ENCODE peak calls at places on chromosome 1, in eight cellular contexts. B, R, K, M, Z, A, X and L are unnamed samples.

GRCh38 chr1:31703431-31704260 is at the start of gene COL16A1:
- DNase-seq in X (peak; percentile 35), R (no peak), K (peak; percentile 82), A (no peak), M (peak; percentile 39), B (no peak), Z (peak; percentile 50), L (peak; percentile 86)

GRCh38 chr1:155976062-155976912 is 2.1 kb downstream of the ARHGEF2 start:
- DNase-seq in B (no peak), M (peak; percentile 68), A (no peak), R (peak; percentile 62), X (peak; percentile 55), Z (peak; percentile 82), K (peak; percentile 87), L (no peak)

GRCh38 chr1:110798691-110799256 is 74.2 kb upstream of the CD53 start:
- DNase-seq in X (no peak), B (no peak), Z (no peak), M (no peak), K (no peak), R (no peak), A (no peak), L (no peak)

GRCh38 chr1:54460861-54461382 is 54.7 kb upstream of the SSBP3 start:
- DNase-seq in A (no peak), K (no peak), M (no peak), Z (no peak), B (no peak), X (no peak), R (no peak), L (no peak)

GRCh38 chr1:69172003-69173000 is 395.4 kb upstream of the LRRC7 start:
- DNase-seq in K (peak; percentile 74), A (no peak), R (no peak), Z (no peak), B (no peak), M (peak; percentile 44), X (no peak), L (no peak)

GRCh38 chr1:222896630-222897526 is 82.0 kb downstream of the DISP1 start:
- DNase-seq in Z (no peak), X (peak; percentile 45), K (peak; percentile 47), M (peak; percentile 25), B (no peak), R (no peak), A (no peak), L (no peak)

GRCh38 chr1:55275151-55275748 is 60.1 kb upstream of the USP24 start:
- DNase-seq in X (no peak), Z (no peak), R (no peak), M (no peak), A (no peak), B (no peak), K (peak; percentile 52), L (no peak)

GRCh38 chr1:17984510-17985085 is 123.0 kb upstream of the IGSF21 start:
- DNase-seq in Z (peak; percentile 53), M (peak; percentile 2), R (peak; percentile 48), K (peak; percentile 4), B (peak; percentile 58), X (no peak), A (peak; percentile 28), L (no peak)

GRCh38 chr1:54332781-54333585 is 73.2 kb downstream of the SSBP3 start:
- DNase-seq in X (no peak), A (no peak), Z (no peak), M (peak; percentile 31), K (no peak), B (no peak), R (no peak), L (no peak)

GRCh38 chr1:171083222-171083621 is 7.5 kb upstream of the FMO3 start:
- DNase-seq in K (no peak), M (no peak), Z (no peak), B (no peak), A (no peak), X (no peak), R (no peak), L (no peak)

GRCh38 chr1:59917026-59917784 is 9.4 kb downstream of the CYP2J2 start:
- DNase-seq in X (no peak), A (no peak), B (no peak), K (no peak), M (no peak), R (no peak), Z (no peak), L (no peak)

GRCh38 chr1:64941466-64942117 is 24.8 kb downstream of the JAK1 start:
- DNase-seq in K (peak; percentile 17), B (no peak), X (no peak), M (no peak), R (no peak), A (no peak), Z (no peak), L (no peak)

GRCh38 chr1:12157366-12158231 is 9.2 kb upstream of the TNFRSF1B start:
- DNase-seq in B (no peak), K (no peak), R (peak; percentile 74), X (no peak), Z (no peak), A (no peak), M (no peak), L (no peak)

GRCh38 chr1:178495741-178496409 is 889 bp downstream of the CLEC20A start:
- DNase-seq in Z (no peak), X (no peak), M (no peak), B (no peak), R (no peak), K (no peak), A (no peak), L (peak; percentile 64)

GRCh38 chr1:7912743-7913557 is 27.7 kb downstream of the TNFRSF9 start:
- DNase-seq in M (no peak), X (no peak), A (peak; percentile 33), K (no peak), Z (no peak), B (no peak), R (no peak), L (no peak)

GRCh38 chr1:227541796-227542152 is 21.6 kb upstream of the ZNF678 start:
- DNase-seq in X (no peak), R (no peak), A (no peak), B (no peak), Z (no peak), K (no peak), M (no peak), L (peak; percentile 84)

GRCh38 chr1:19423130-19423529 is 62.2 kb downstream of the CAPZB start:
- DNase-seq in R (no peak), K (no peak), Z (peak; percentile 77), X (no peak), A (no peak), M (peak; percentile 36), B (no peak), L (no peak)

GRCh38 chr1:54859687-54860391 is 27.2 kb downstream of the DHCR24 start:
- DNase-seq in R (no peak), Z (no peak), A (no peak), M (no peak), X (no peak), B (no peak), K (peak; percentile 14), L (no peak)

GRCh38 chr1:62210960-62211359 is 16.3 kb downstream of the L1TD1 start:
- DNase-seq in A (no peak), K (no peak), M (no peak), B (no peak), R (no peak), X (no peak), Z (no peak), L (no peak)
- TF ChIP-seq CTCF in A (no peak), K (no peak), M (no peak), B (no peak), R (no peak), X (no peak), Z (no peak), L (no peak)

GRCh38 chr1:184210048-184210447 is 158.5 kb downstream of the TSEN15 start:
- DNase-seq in A (no peak), X (peak; percentile 18), B (no peak), K (peak; percentile 50), R (no peak), M (peak; percentile 16), Z (no peak), L (no peak)
- TF ChIP-seq CTCF in A (no peak), X (no peak), B (no peak), K (no peak), R (no peak), M (no peak), Z (no peak), L (no peak)

GRCh38 chr1:94697839-94698238 is 122.3 kb upstream of the SLC44A3 start:
- DNase-seq in R (no peak), X (no peak), M (no peak), K (no peak), Z (no peak), B (no peak), A (no peak), L (no peak)

GRCh38 chr1:94701796-94702439 is 118.2 kb upstream of the SLC44A3 start:
- DNase-seq in B (no peak), A (no peak), K (no peak), M (no peak), R (peak; percentile 28), X (no peak), Z (no peak), L (no peak)

GRCh38 chr1:94702440-94702810 is 117.7 kb upstream of the SLC44A3 start:
- DNase-seq in K (peak; percentile 81), Z (no peak), M (peak; percentile 46), X (no peak), R (no peak), A (no peak), B (no peak), L (no peak)

GRCh38 chr1:94698341-94698740 is 121.8 kb upstream of the SLC44A3 start:
- DNase-seq in B (no peak), A (no peak), K (no peak), R (no peak), X (peak; percentile 51), Z (no peak), M (no peak), L (no peak)

DNA sequence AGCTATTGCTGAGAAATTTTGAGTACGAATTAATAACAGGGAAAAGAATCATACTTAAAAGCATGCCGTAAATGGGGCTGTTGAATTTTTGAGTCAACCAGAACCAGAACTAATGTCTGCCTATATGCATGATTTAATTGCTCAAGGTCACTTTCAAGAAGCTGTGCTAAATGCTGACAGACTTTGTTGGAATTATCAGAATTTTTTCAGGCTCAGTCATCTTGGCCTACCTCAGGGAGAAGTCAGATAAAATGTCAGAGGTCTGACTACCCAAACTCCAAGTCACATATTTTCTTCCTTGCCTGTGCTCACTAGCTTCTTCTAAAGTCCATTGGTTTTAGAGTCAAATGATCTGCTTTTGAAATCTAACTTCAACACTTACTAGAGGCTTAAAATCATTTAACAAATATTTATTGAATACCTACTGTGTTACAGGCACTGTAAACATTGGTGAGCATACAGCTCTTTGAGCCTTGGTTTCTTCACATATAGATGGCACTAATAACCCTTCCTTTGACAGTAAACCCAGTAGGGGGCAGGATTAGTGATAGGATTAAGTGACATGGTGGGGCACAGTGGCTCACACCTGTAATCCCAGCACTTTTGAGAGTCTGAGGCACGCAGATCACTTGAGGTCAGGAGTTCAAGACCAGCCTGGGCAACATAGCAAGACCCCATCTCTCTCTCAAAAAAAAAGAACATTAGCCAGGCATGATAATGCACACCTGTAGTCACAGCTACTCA is 121.2 kb upstream of the SLC44A3 start:
- DNase-seq in K (peak; percentile 88), R (no peak), B (no peak), A (peak; percentile 21), M (peak; percentile 35), X (peak; percentile 84), Z (no peak), L (no peak)
- TF ChIP-seq CTCF in K (peak; percentile 3), R (no peak), B (no peak), A (peak; percentile 14), M (no peak), X (peak; percentile 60), Z (no peak), L (no peak)

DNA sequence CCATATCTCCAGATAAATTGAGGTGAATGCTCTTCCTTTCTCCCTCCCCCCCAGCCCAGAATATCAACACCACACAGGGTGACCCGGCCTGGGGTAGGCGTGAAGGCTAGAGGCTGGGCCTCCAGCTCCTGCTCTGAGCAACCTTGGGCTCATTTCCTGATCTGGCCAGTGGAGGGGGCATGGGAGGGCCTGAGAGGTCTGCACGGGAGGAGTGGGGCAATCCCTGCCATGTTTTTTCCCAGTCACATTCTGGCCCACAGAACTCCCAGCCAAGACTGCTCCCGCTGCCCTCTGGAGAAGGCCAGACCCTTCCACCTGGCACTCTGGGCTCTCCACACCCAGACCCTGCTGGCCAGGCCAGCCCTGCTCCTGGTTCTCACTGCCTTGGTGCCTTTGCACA is 3.9 kb downstream of the CLDN19 start:
- DNase-seq in A (no peak), M (peak; percentile 43), R (peak; percentile 21), Z (no peak), B (no peak), K (peak; percentile 28), X (no peak), L (no peak)
- TF ChIP-seq CTCF in A (peak; percentile 64), M (peak; percentile 49), R (peak; percentile 31), Z (no peak), B (peak; percentile 37), K (peak; percentile 56), X (peak; percentile 45), L (peak; percentile 28)